ENCODE peak calls at places on chromosomes 7 and 10, in eight cellular contexts. M is AG04450, C is body of pancreas, K is GM20000, P is osteocyte, T is left lung, J is heart right ventricle, Q is AG09309. U is an unnamed sample.

GRCh38 chr7:159057647-159058046 is 87.0 kb downstream of the VIPR2 start:
- DNase-seq in M (no peak), C (no peak), K (no peak), P (no peak), T (no peak), J (no peak), Q (no peak), U (no peak)

GRCh38 chr10:52951819-52952218 is 179.2 kb upstream of the MBL2 start:
- DNase-seq in M (peak), C (peak), K (peak), P (no peak), T (no peak), J (peak), Q (no peak), U (peak)

GRCh38 chr10:78171633-78172032 is 138.0 kb downstream of the RPS24 start:
- DNase-seq in M (no peak), C (no peak), K (no peak), P (no peak), T (no peak), J (no peak), Q (no peak), U (no peak)

GRCh38 chr7:56609852-56610355 is 493.7 kb upstream of the NUPR2 start:
- DNase-seq in M (no peak), C (no peak), K (no peak), P (no peak), T (no peak), J (no peak), Q (no peak), U (no peak)

GRCh38 chr10:6221971-6222751 is 19.4 kb downstream of the PFKFB3 start:
- DNase-seq in M (no peak), C (no peak), K (no peak), P (no peak), T (no peak), J (no peak), Q (no peak), U (no peak)

GRCh38 chr10:69359089-69360025 is 57.4 kb downstream of the TACR2 start:
- DNase-seq in M (no peak), C (no peak), K (no peak), P (no peak), T (no peak), J (no peak), Q (no peak), U (no peak)

GRCh38 chr7:110762514-110762913 is 328.4 kb upstream of the LRRN3 start:
- DNase-seq in M (no peak), C (no peak), K (no peak), P (no peak), T (no peak), J (no peak), Q (no peak), U (no peak)

GRCh38 chr10:130607386-130607785 is 471.2 kb downstream of the GLRX3 start:
- DNase-seq in M (no peak), C (no peak), K (no peak), P (no peak), T (no peak), J (no peak), Q (no peak), U (no peak)

GRCh38 chr10:55266797-55267196 is 465.8 kb upstream of the PCDH15 start:
- DNase-seq in M (no peak), C (no peak), K (no peak), P (no peak), T (no peak), J (no peak), Q (no peak), U (no peak)

GRCh38 chr10:96346295-96346694 is 12.5 kb downstream of the OPALIN start:
- DNase-seq in M (no peak), C (no peak), K (no peak), P (no peak), T (no peak), J (no peak), Q (no peak), U (no peak)

GRCh38 chr10:24952701-24953349 is 419 bp upstream of the PRTFDC1 start:
- DNase-seq in M (no peak), C (peak), K (peak), P (peak), T (peak), J (peak), Q (no peak), U (peak)

GRCh38 chr7:151725844-151726770 is 150.8 kb downstream of the PRKAG2 start:
- DNase-seq in M (no peak), C (no peak), K (no peak), P (no peak), T (no peak), J (no peak), Q (no peak), U (no peak)

GRCh38 chr10:83522456-83522855 is 616.9 kb upstream of the GHITM start:
- DNase-seq in M (no peak), C (no peak), K (no peak), P (no peak), T (no peak), J (no peak), Q (no peak), U (no peak)

GRCh38 chr10:93749218-93749799 is 8.4 kb upstream of the LGI1 start:
- DNase-seq in M (no peak), C (no peak), K (no peak), P (no peak), T (no peak), J (no peak), Q (no peak), U (no peak)

GRCh38 chr10:86662186-86663045 is 5.9 kb upstream of the LDB3 start:
- DNase-seq in M (no peak), C (no peak), K (no peak), P (no peak), T (no peak), J (no peak), Q (no peak), U (no peak)

GRCh38 chr10:102644646-102645387 is 538 bp downstream of the TRIM8 start:
- DNase-seq in M (no peak), C (peak), K (peak), P (peak), T (peak), J (peak), Q (no peak), U (peak)

GRCh38 chr10:88472540-88472939 is 110.6 kb downstream of the RNLS start:
- DNase-seq in M (no peak), C (no peak), K (no peak), P (no peak), T (no peak), J (no peak), Q (no peak), U (no peak)

GRCh38 chr10:47040041-47040491 is 128.8 kb downstream of the PTPN20 start:
- DNase-seq in M (no peak), C (no peak), K (no peak), P (no peak), T (peak), J (no peak), Q (no peak), U (no peak)

GRCh38 chr7:80018941-80019808 is 115.5 kb upstream of the GNAI1 start:
- DNase-seq in M (peak), C (peak), K (peak), P (no peak), T (peak), J (peak), Q (no peak), U (peak)

GRCh38 chr7:75756340-75757297 is 15.4 kb downstream of the CCL26 start:
- DNase-seq in M (no peak), C (peak), K (no peak), P (no peak), T (no peak), J (peak), Q (no peak), U (peak)

GRCh38 chr10:63887026-63887589 is 365.9 kb downstream of the REEP3 start:
- DNase-seq in M (no peak), C (peak), K (no peak), P (no peak), T (no peak), J (no peak), Q (no peak), U (no peak)

GRCh38 chr10:17009228-17009700 is 120.3 kb downstream of the CUBN start:
- DNase-seq in M (no peak), C (no peak), K (no peak), P (no peak), T (no peak), J (no peak), Q (no peak), U (no peak)

GRCh38 chr7:75776295-75776971 is 4.4 kb upstream of the CCL26 start:
- DNase-seq in M (peak), C (no peak), K (no peak), P (no peak), T (no peak), J (no peak), Q (peak), U (no peak)

GRCh38 chr10:49050338-49050737 is 65.0 kb downstream of the VSTM4 start:
- DNase-seq in M (peak), C (no peak), K (no peak), P (no peak), T (no peak), J (no peak), Q (peak), U (no peak)

GRCh38 chr7:154591544-154591943 is 411.4 kb downstream of the PAXIP1 start:
- DNase-seq in M (no peak), C (no peak), K (no peak), P (no peak), T (no peak), J (peak), Q (no peak), U (no peak)

GRCh38 chr10:132536241-132536963 is 1.2 kb upstream of the INPP5A start:
- DNase-seq in M (no peak), C (peak), K (no peak), P (no peak), T (peak), J (no peak), Q (no peak), U (no peak)

GRCh38 chr7:116771640-116772039 is 90.7 kb upstream of the CAPZA2 start:
- DNase-seq in M (no peak), C (no peak), K (no peak), P (no peak), T (no peak), J (no peak), Q (no peak), U (no peak)

GRCh38 chr10:60149003-60149402 is 240.7 kb downstream of the ANK3 start:
- DNase-seq in M (no peak), C (no peak), K (no peak), P (no peak), T (no peak), J (no peak), Q (no peak), U (no peak)

GRCh38 chr10:49632406-49633317 is 18.8 kb downstream of the CHAT start:
- DNase-seq in M (no peak), C (no peak), K (no peak), P (no peak), T (peak), J (no peak), Q (no peak), U (no peak)

GRCh38 chr10:69239816-69240434 is 19.8 kb downstream of the HKDC1 start:
- DNase-seq in M (no peak), C (no peak), K (no peak), P (no peak), T (no peak), J (no peak), Q (no peak), U (no peak)

GRCh38 chr10:531541-531940 is 157.9 kb downstream of the DIP2C start:
- DNase-seq in M (no peak), C (no peak), K (no peak), P (no peak), T (no peak), J (no peak), Q (no peak), U (no peak)

GRCh38 chr10:529831-530230 is 159.6 kb downstream of the DIP2C start:
- DNase-seq in M (no peak), C (no peak), K (no peak), P (no peak), T (no peak), J (no peak), Q (no peak), U (no peak)

GRCh38 chr10:528173-529165 is 161.0 kb downstream of the DIP2C start:
- DNase-seq in M (no peak), C (no peak), K (no peak), P (no peak), T (no peak), J (no peak), Q (no peak), U (no peak)

GRCh38 chr10:533186-533585 is 156.3 kb downstream of the DIP2C start:
- DNase-seq in M (no peak), C (peak), K (no peak), P (no peak), T (no peak), J (no peak), Q (no peak), U (no peak)

DNA sequence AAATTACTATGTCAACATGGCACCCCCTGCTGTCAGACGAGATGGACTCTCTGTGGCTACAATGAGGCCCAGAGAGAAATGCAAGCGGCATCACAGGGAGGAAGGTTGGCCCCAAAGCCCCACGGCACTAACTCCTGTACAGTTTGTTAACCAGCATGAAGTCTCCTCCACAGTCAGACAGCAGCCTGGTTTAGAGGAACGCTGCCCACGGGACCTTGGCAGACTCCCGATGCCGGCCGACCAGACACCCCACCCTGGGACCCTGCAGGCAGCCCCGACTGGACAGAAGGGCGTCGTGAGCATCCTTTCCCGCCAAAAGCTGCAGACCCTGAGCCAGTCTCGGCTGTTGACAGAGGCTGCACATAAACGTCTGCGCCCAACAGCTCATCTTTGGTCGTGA is 158.8 kb downstream of the DIP2C start:
- DNase-seq in M (no peak), C (no peak), K (no peak), P (no peak), T (no peak), J (no peak), Q (no peak), U (no peak)
- TF ChIP-seq CTCF in M (no peak), C (no peak), K (no peak), P (no peak), T (no peak), J (no peak), Q (no peak), U (no peak)

GRCh38 chr7:87151701-87152111 is 547 bp upstream of the DMTF1 start:
- DNase-seq in M (no peak), C (no peak), K (no peak), P (no peak), T (no peak), J (no peak), Q (no peak), U (no peak)

GRCh38 chr7:87147500-87147899 is 4.8 kb upstream of the DMTF1 start:
- DNase-seq in M (no peak), C (no peak), K (no peak), P (no peak), T (no peak), J (no peak), Q (no peak), U (no peak)

GRCh38 chr7:87146740-87147386 is 5.4 kb upstream of the DMTF1 start:
- DNase-seq in M (no peak), C (peak), K (no peak), P (no peak), T (no peak), J (no peak), Q (no peak), U (no peak)

GRCh38 chr7:87151002-87151505 is 1.2 kb upstream of the DMTF1 start:
- DNase-seq in M (no peak), C (no peak), K (no peak), P (no peak), T (no peak), J (no peak), Q (no peak), U (no peak)

DNA sequence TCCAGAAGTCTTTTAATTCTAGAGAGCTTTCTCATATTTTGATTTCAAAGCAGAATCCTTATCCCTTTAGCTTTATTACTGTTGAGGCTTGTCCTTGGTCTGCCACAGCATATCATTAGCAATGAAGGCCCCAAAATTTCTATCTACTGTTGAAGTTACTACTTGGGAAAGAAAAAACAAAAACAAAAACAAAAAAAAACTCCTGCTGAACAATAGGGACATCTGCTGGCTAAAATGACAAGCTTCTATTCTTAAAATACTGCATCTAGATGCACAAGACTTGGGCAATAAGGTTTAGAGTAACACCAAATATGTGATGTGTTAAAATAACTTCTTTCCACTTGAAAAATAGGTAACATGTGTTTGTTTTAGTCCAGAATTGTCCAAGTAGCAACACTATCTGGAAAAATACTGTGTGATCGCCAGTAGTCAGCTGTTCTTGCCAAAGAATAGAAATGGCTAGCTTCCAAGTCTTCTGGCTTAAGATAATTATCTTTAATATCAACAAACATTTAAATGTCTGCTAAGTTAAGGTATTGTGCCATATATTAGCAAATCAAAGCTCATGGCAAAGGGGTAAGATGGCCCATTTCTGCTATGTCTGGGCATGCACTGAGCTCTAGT is 3.8 kb upstream of the DMTF1 start:
- DNase-seq in M (no peak), C (no peak), K (no peak), P (no peak), T (no peak), J (no peak), Q (no peak), U (no peak)
- TF ChIP-seq CTCF in M (peak), C (peak), K (peak), P (peak), T (peak), J (peak), Q (peak), U (peak)

DNA sequence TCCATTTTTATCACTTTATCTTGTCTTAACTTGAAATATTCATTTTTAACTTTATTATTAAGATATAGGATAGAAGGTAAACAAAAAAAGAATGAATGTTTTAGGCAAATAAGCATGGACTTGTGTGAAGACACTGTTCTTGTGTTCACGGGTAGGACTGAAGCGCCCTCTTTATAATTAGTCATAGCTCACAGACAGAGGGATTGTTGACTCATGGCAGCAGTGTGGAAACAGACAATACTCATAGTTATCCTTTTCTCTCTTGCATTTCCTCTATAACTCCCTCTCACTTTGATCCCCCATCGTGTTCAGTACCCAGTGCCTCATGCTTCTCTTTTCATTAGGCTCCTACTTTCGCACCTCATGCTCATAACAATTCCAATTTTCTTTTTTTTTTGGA is 731.8 kb downstream of the PHTF2 start:
- DNase-seq in M (peak), C (no peak), K (no peak), P (no peak), T (no peak), J (no peak), Q (peak), U (no peak)
- TF ChIP-seq CTCF in M (no peak), C (no peak), K (no peak), P (no peak), T (no peak), J (no peak), Q (no peak), U (no peak)

GRCh38 chr7:2555121-2556052 is at the start of gene BRAT1:
- DNase-seq in M (peak), C (peak), K (peak), P (peak), T (peak), J (peak), Q (peak), U (peak)

GRCh38 chr7:2554654-2555053 is 670 bp downstream of the BRAT1 start:
- DNase-seq in M (no peak), C (no peak), K (peak), P (no peak), T (no peak), J (no peak), Q (no peak), U (peak)

GRCh38 chr7:2558620-2559282 is at the start of gene IQCE:
- DNase-seq in M (peak), C (peak), K (peak), P (peak), T (peak), J (peak), Q (peak), U (peak)

GRCh38 chr7:2564970-2565546 is 6.3 kb downstream of the IQCE start:
- DNase-seq in M (no peak), C (no peak), K (no peak), P (no peak), T (no peak), J (no peak), Q (no peak), U (no peak)

DNA sequence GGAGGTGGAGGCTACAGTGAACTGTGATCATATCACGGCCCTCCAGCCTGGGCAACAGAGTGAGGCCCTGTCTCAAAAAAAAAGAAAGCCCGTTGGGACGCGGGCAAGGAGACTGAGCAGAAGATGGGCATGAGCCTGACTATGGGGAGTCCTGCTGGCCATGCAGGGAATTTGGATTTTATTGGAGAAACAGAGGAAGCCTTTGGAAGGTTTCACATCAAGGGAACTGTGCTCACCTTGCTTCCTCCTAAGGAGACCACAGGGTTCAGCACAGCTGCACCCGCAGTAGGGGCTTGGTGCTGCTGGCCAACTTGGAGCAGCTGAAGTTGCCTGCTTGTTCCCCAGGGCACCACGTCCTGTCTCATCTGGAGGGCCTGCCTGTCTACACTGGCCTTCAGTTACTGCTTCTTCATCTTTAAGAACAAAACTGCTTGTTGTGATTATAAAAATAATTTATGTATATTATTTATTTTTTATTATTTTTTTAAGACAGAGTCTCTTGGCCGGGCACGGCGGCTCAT is 1.5 kb downstream of the IQCE start:
- DNase-seq in M (no peak), C (no peak), K (no peak), P (no peak), T (no peak), J (no peak), Q (no peak), U (no peak)
- TF ChIP-seq CTCF in M (peak), C (no peak), K (no peak), P (no peak), T (no peak), J (no peak), Q (peak), U (no peak)

DNA sequence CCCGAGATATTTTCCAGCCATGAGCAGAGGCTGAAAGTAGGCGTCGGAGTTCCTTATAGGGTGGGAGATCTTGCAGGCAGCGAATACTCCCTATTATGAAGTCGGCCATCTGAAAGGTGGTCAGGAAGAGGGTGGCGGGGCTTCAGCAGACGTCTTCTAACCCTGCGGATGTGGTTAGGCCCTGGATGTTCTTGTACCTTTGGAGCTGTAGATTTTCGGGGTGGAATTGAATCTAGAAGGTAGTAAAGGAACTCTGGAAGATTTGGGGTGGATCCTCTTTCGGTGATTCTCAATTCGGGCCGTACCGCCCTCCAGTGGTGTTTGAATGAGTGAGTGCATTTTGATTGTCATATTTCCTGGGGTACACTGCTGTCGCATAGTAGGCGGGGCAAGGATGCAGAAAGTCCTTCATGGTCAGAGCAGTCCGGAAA is 635 bp downstream of the NUP205 start:
- DNase-seq in M (peak), C (peak), K (peak), P (no peak), T (peak), J (peak), Q (no peak), U (peak)
- TF ChIP-seq CTCF in M (peak), C (peak), K (peak), P (peak), T (peak), J (peak), Q (peak), U (peak)

GRCh38 chr7:128347573-128348147 is 4.0 kb upstream of the RBM28 start:
- DNase-seq in M (no peak), C (peak), K (peak), P (no peak), T (no peak), J (peak), Q (no peak), U (peak)
- TF ChIP-seq CTCF in M (peak), C (peak), K (peak), P (peak), T (peak), J (peak), Q (peak), U (peak)